ENCODE peak calls at places on chromosome 17, in seven cellular contexts. One of them, this sample, is unnamed.
A peak's percentile ranks its signal among the peaks of the same experiment; 100 is the strongest.

GRCh38 chr17:5877948-5878347 is 192.2 kb upstream of the WSCD1 start:
- DNase-seq in gastrocnemius medialis: peak; percentile 73
- DNase-seq in EH: no peak
- DNase-seq in choroid plexus epithelial cell: peak; percentile 5
- DNase-seq in activated CD4-positive, alpha-beta T cell treated with anti-CD3 and anti-CD28 coated beads for 1 hour: no peak
- DNase-seq in head of caudate nucleus: peak; percentile 88
- DNase-seq in nephron progenitor cell: no peak
- DNase-seq in this sample: peak; percentile 91

GRCh38 chr17:36600936-36601302 is 464 bp upstream of the MRM1 start:
- DNase-seq in gastrocnemius medialis: no peak
- DNase-seq in EH: no peak
- DNase-seq in choroid plexus epithelial cell: peak; percentile 50
- DNase-seq in activated CD4-positive, alpha-beta T cell treated with anti-CD3 and anti-CD28 coated beads for 1 hour: no peak
- DNase-seq in head of caudate nucleus: no peak
- DNase-seq in nephron progenitor cell: no peak
- DNase-seq in this sample: no peak

GRCh38 chr17:75241996-75242460 is 19.4 kb downstream of the GGA3 start:
- DNase-seq in gastrocnemius medialis: peak; percentile 91
- DNase-seq in EH: peak; percentile 46
- DNase-seq in choroid plexus epithelial cell: no peak
- DNase-seq in activated CD4-positive, alpha-beta T cell treated with anti-CD3 and anti-CD28 coated beads for 1 hour: no peak
- DNase-seq in head of caudate nucleus: no peak
- DNase-seq in nephron progenitor cell: no peak
- DNase-seq in this sample: no peak

GRCh38 chr17:3885970-3886369 is 6.9 kb downstream of the CAMKK1 start:
- DNase-seq in gastrocnemius medialis: no peak
- DNase-seq in EH: peak; percentile 81
- DNase-seq in choroid plexus epithelial cell: peak; percentile 90
- DNase-seq in activated CD4-positive, alpha-beta T cell treated with anti-CD3 and anti-CD28 coated beads for 1 hour: no peak
- DNase-seq in head of caudate nucleus: no peak
- DNase-seq in nephron progenitor cell: no peak
- DNase-seq in this sample: no peak

GRCh38 chr17:44952946-44953475 is 5.4 kb upstream of the KIF18B start:
- DNase-seq in gastrocnemius medialis: no peak
- DNase-seq in EH: no peak
- DNase-seq in choroid plexus epithelial cell: no peak
- DNase-seq in activated CD4-positive, alpha-beta T cell treated with anti-CD3 and anti-CD28 coated beads for 1 hour: no peak
- DNase-seq in head of caudate nucleus: no peak
- DNase-seq in nephron progenitor cell: no peak
- DNase-seq in this sample: no peak

GRCh38 chr17:49963626-49964538 is 5.1 kb upstream of the DLX4 start:
- DNase-seq in gastrocnemius medialis: no peak
- DNase-seq in EH: no peak
- DNase-seq in choroid plexus epithelial cell: no peak
- DNase-seq in activated CD4-positive, alpha-beta T cell treated with anti-CD3 and anti-CD28 coated beads for 1 hour: no peak
- DNase-seq in head of caudate nucleus: no peak
- DNase-seq in nephron progenitor cell: peak; percentile 65
- DNase-seq in this sample: no peak

GRCh38 chr17:59349178-59349577 is 17.7 kb downstream of the YPEL2 start:
- DNase-seq in gastrocnemius medialis: no peak
- DNase-seq in EH: no peak
- DNase-seq in choroid plexus epithelial cell: no peak
- DNase-seq in activated CD4-positive, alpha-beta T cell treated with anti-CD3 and anti-CD28 coated beads for 1 hour: no peak
- DNase-seq in head of caudate nucleus: no peak
- DNase-seq in nephron progenitor cell: no peak
- DNase-seq in this sample: no peak

GRCh38 chr17:75626496-75627038 is 6.7 kb upstream of the SMIM5 start:
- DNase-seq in gastrocnemius medialis: no peak
- DNase-seq in EH: no peak
- DNase-seq in choroid plexus epithelial cell: no peak
- DNase-seq in activated CD4-positive, alpha-beta T cell treated with anti-CD3 and anti-CD28 coated beads for 1 hour: no peak
- DNase-seq in head of caudate nucleus: no peak
- DNase-seq in nephron progenitor cell: no peak
- DNase-seq in this sample: no peak

GRCh38 chr17:17781591-17782424 is 55.0 kb downstream of the SREBF1 start:
- DNase-seq in gastrocnemius medialis: peak; percentile 91
- DNase-seq in EH: peak; percentile 72
- DNase-seq in choroid plexus epithelial cell: peak; percentile 57
- DNase-seq in activated CD4-positive, alpha-beta T cell treated with anti-CD3 and anti-CD28 coated beads for 1 hour: no peak
- DNase-seq in head of caudate nucleus: peak; percentile 90
- DNase-seq in nephron progenitor cell: peak; percentile 73
- DNase-seq in this sample: peak; percentile 81

GRCh38 chr17:2453325-2453724 is 52.5 kb upstream of the MNT start:
- DNase-seq in gastrocnemius medialis: no peak
- DNase-seq in EH: no peak
- DNase-seq in choroid plexus epithelial cell: no peak
- DNase-seq in activated CD4-positive, alpha-beta T cell treated with anti-CD3 and anti-CD28 coated beads for 1 hour: no peak
- DNase-seq in head of caudate nucleus: no peak
- DNase-seq in nephron progenitor cell: no peak
- DNase-seq in this sample: no peak

GRCh38 chr17:6366144-6366755 is 68.7 kb downstream of the AIPL1 start:
- DNase-seq in gastrocnemius medialis: no peak
- DNase-seq in EH: peak; percentile 40
- DNase-seq in choroid plexus epithelial cell: no peak
- DNase-seq in activated CD4-positive, alpha-beta T cell treated with anti-CD3 and anti-CD28 coated beads for 1 hour: no peak
- DNase-seq in head of caudate nucleus: no peak
- DNase-seq in nephron progenitor cell: peak; percentile 11
- DNase-seq in this sample: no peak

GRCh38 chr17:7307686-7308624 is 527 bp downstream of the EIF5A start:
- DNase-seq in gastrocnemius medialis: peak; percentile 66
- DNase-seq in EH: peak; percentile 44
- DNase-seq in choroid plexus epithelial cell: peak; percentile 42
- DNase-seq in activated CD4-positive, alpha-beta T cell treated with anti-CD3 and anti-CD28 coated beads for 1 hour: peak; percentile 43
- DNase-seq in head of caudate nucleus: peak; percentile 40
- DNase-seq in nephron progenitor cell: peak; percentile 47
- DNase-seq in this sample: peak; percentile 51

GRCh38 chr17:17780941-17781590 is 55.7 kb downstream of the SREBF1 start:
- DNase-seq in gastrocnemius medialis: peak; percentile 36
- DNase-seq in EH: peak; percentile 65
- DNase-seq in choroid plexus epithelial cell: peak; percentile 79
- DNase-seq in activated CD4-positive, alpha-beta T cell treated with anti-CD3 and anti-CD28 coated beads for 1 hour: no peak
- DNase-seq in head of caudate nucleus: peak; percentile 62
- DNase-seq in nephron progenitor cell: peak; percentile 68
- DNase-seq in this sample: peak; percentile 60

GRCh38 chr17:72560303-72561247 is 439.8 kb downstream of the SOX9 start:
- DNase-seq in gastrocnemius medialis: no peak
- DNase-seq in EH: peak; percentile 63
- DNase-seq in choroid plexus epithelial cell: peak; percentile 71
- DNase-seq in activated CD4-positive, alpha-beta T cell treated with anti-CD3 and anti-CD28 coated beads for 1 hour: peak; percentile 14
- DNase-seq in head of caudate nucleus: peak; percentile 76
- DNase-seq in nephron progenitor cell: peak; percentile 62
- DNase-seq in this sample: peak; percentile 55

GRCh38 chr17:50847566-50847965 is 12.2 kb downstream of the WFIKKN2 start:
- DNase-seq in gastrocnemius medialis: no peak
- DNase-seq in EH: no peak
- DNase-seq in choroid plexus epithelial cell: no peak
- DNase-seq in activated CD4-positive, alpha-beta T cell treated with anti-CD3 and anti-CD28 coated beads for 1 hour: no peak
- DNase-seq in head of caudate nucleus: no peak
- DNase-seq in nephron progenitor cell: no peak
- DNase-seq in this sample: no peak

GRCh38 chr17:12693640-12694039 is 27.9 kb downstream of the MYOCD start:
- DNase-seq in gastrocnemius medialis: no peak
- DNase-seq in EH: peak; percentile 79
- DNase-seq in choroid plexus epithelial cell: peak; percentile 13
- DNase-seq in activated CD4-positive, alpha-beta T cell treated with anti-CD3 and anti-CD28 coated beads for 1 hour: no peak
- DNase-seq in head of caudate nucleus: no peak
- DNase-seq in nephron progenitor cell: no peak
- DNase-seq in this sample: no peak

GRCh38 chr17:17090642-17091103 is 48.4 kb downstream of the MPRIP start:
- DNase-seq in gastrocnemius medialis: no peak
- DNase-seq in EH: no peak
- DNase-seq in choroid plexus epithelial cell: no peak
- DNase-seq in activated CD4-positive, alpha-beta T cell treated with anti-CD3 and anti-CD28 coated beads for 1 hour: no peak
- DNase-seq in head of caudate nucleus: no peak
- DNase-seq in nephron progenitor cell: no peak
- DNase-seq in this sample: no peak

GRCh38 chr17:71402661-71403141 is 718.1 kb upstream of the SOX9 start:
- DNase-seq in gastrocnemius medialis: no peak
- DNase-seq in EH: no peak
- DNase-seq in choroid plexus epithelial cell: no peak
- DNase-seq in activated CD4-positive, alpha-beta T cell treated with anti-CD3 and anti-CD28 coated beads for 1 hour: no peak
- DNase-seq in head of caudate nucleus: no peak
- DNase-seq in nephron progenitor cell: no peak
- DNase-seq in this sample: no peak

GRCh38 chr17:67246648-67247415 is 1.8 kb upstream of the HELZ start:
- DNase-seq in gastrocnemius medialis: peak; percentile 50
- DNase-seq in EH: peak; percentile 31
- DNase-seq in choroid plexus epithelial cell: peak; percentile 59
- DNase-seq in activated CD4-positive, alpha-beta T cell treated with anti-CD3 and anti-CD28 coated beads for 1 hour: no peak
- DNase-seq in head of caudate nucleus: peak; percentile 20
- DNase-seq in nephron progenitor cell: peak; percentile 18
- DNase-seq in this sample: no peak

GRCh38 chr17:41967141-41967920 is 736 bp downstream of the CNP start:
- DNase-seq in gastrocnemius medialis: peak; percentile 32
- DNase-seq in EH: no peak
- DNase-seq in choroid plexus epithelial cell: peak; percentile 29
- DNase-seq in activated CD4-positive, alpha-beta T cell treated with anti-CD3 and anti-CD28 coated beads for 1 hour: peak; percentile 40
- DNase-seq in head of caudate nucleus: peak; percentile 98
- DNase-seq in nephron progenitor cell: no peak
- DNase-seq in this sample: peak; percentile 93

GRCh38 chr17:16915752-16916556 is 56.0 kb downstream of the TNFRSF13B start:
- DNase-seq in gastrocnemius medialis: no peak
- DNase-seq in EH: peak; percentile 67
- DNase-seq in choroid plexus epithelial cell: peak; percentile 58
- DNase-seq in activated CD4-positive, alpha-beta T cell treated with anti-CD3 and anti-CD28 coated beads for 1 hour: peak; percentile 7
- DNase-seq in head of caudate nucleus: peak; percentile 75
- DNase-seq in nephron progenitor cell: peak; percentile 65
- DNase-seq in this sample: peak; percentile 9

GRCh38 chr17:15493031-15493750 is 25.8 kb upstream of the CDRT4 start:
- DNase-seq in gastrocnemius medialis: no peak
- DNase-seq in EH: peak; percentile 31
- DNase-seq in choroid plexus epithelial cell: no peak
- DNase-seq in activated CD4-positive, alpha-beta T cell treated with anti-CD3 and anti-CD28 coated beads for 1 hour: no peak
- DNase-seq in head of caudate nucleus: no peak
- DNase-seq in nephron progenitor cell: no peak
- DNase-seq in this sample: no peak

GRCh38 chr17:79943354-79944241 is 92.1 kb downstream of the TBC1D16 start:
- DNase-seq in gastrocnemius medialis: no peak
- DNase-seq in EH: no peak
- DNase-seq in choroid plexus epithelial cell: no peak
- DNase-seq in activated CD4-positive, alpha-beta T cell treated with anti-CD3 and anti-CD28 coated beads for 1 hour: no peak
- DNase-seq in head of caudate nucleus: no peak
- DNase-seq in nephron progenitor cell: peak; percentile 5
- DNase-seq in this sample: no peak

GRCh38 chr17:16463341-16464000 is 28.5 kb downstream of the LRRC75A start:
- DNase-seq in gastrocnemius medialis: no peak
- DNase-seq in EH: peak; percentile 88
- DNase-seq in choroid plexus epithelial cell: no peak
- DNase-seq in activated CD4-positive, alpha-beta T cell treated with anti-CD3 and anti-CD28 coated beads for 1 hour: no peak
- DNase-seq in head of caudate nucleus: no peak
- DNase-seq in nephron progenitor cell: no peak
- DNase-seq in this sample: no peak

GRCh38 chr17:42518755-42519545 is 17.1 kb upstream of the NAGLU start:
- DNase-seq in gastrocnemius medialis: peak; percentile 61
- DNase-seq in EH: peak; percentile 47
- DNase-seq in choroid plexus epithelial cell: peak; percentile 36
- DNase-seq in activated CD4-positive, alpha-beta T cell treated with anti-CD3 and anti-CD28 coated beads for 1 hour: no peak
- DNase-seq in head of caudate nucleus: no peak
- DNase-seq in nephron progenitor cell: no peak
- DNase-seq in this sample: no peak

GRCh38 chr17:78241277-78242023 is 10.0 kb downstream of the TMEM235 start:
- DNase-seq in gastrocnemius medialis: no peak
- DNase-seq in EH: peak; percentile 68
- DNase-seq in choroid plexus epithelial cell: peak; percentile 67
- DNase-seq in activated CD4-positive, alpha-beta T cell treated with anti-CD3 and anti-CD28 coated beads for 1 hour: no peak
- DNase-seq in head of caudate nucleus: peak; percentile 96
- DNase-seq in nephron progenitor cell: no peak
- DNase-seq in this sample: peak; percentile 90

This sample was measured in midbrain.